ENCODE peak calls at places on chromosomes 12 and 14, in seven cellular contexts. L is cardiac muscle cell; U is mammary epithelial cell; F is naive thymus-derived CD8-positive, alpha-beta T cell; D is omental fat pad; B is H7; Q is bronchial epithelial cell. X is an unnamed sample.

GRCh38 chr12:121937654-121938053 is 19.3 kb downstream of the CFAP251 start:
- DNase-seq in L (no peak), U (no peak), F (no peak), D (no peak), B (no peak), Q (no peak), X (no peak)

GRCh38 chr12:5012337-5012736 is 31.3 kb upstream of the KCNA5 start:
- DNase-seq in L (no peak), U (no peak), F (no peak), D (no peak), B (no peak), Q (no peak), X (no peak)

GRCh38 chr12:2129076-2129475 is 76.3 kb downstream of the CACNA1C start:
- DNase-seq in L (no peak), U (peak), F (no peak), D (no peak), B (no peak), Q (peak), X (peak)

GRCh38 chr12:1978078-1978477 is 26.2 kb downstream of the DCP1B start:
- DNase-seq in L (no peak), U (no peak), F (no peak), D (no peak), B (no peak), Q (no peak), X (no peak)

GRCh38 chr12:53235742-53236442 is 3.9 kb upstream of the RARG start:
- DNase-seq in L (no peak), U (no peak), F (no peak), D (no peak), B (peak), Q (peak), X (no peak)

GRCh38 chr12:120466560-120467315 is 2.8 kb downstream of the SRSF9 start:
- DNase-seq in L (peak), U (peak), F (peak), D (no peak), B (no peak), Q (peak), X (no peak)

GRCh38 chr12:90938451-90938850 is 16.5 kb downstream of the CCER1 start:
- DNase-seq in L (no peak), U (peak), F (no peak), D (no peak), B (no peak), Q (peak), X (peak)

GRCh38 chr14:69263364-69263763 is 3.4 kb downstream of the GALNT16 start:
- DNase-seq in L (no peak), U (peak), F (no peak), D (peak), B (no peak), Q (peak), X (no peak)

GRCh38 chr12:78229491-78230209 is 399.0 kb downstream of the NAV3 start:
- DNase-seq in L (peak), U (peak), F (no peak), D (no peak), B (peak), Q (peak), X (peak)

GRCh38 chr12:123269395-123269892 is 2.2 kb downstream of the CDK2AP1 start:
- DNase-seq in L (peak), U (peak), F (peak), D (no peak), B (peak), Q (no peak), X (no peak)

GRCh38 chr14:99234982-99235491 is 37.0 kb downstream of the BCL11B start:
- DNase-seq in L (peak), U (no peak), F (peak), D (no peak), B (peak), Q (peak), X (no peak)

GRCh38 chr14:102545461-102546265 is 36.1 kb upstream of the ANKRD9 start:
- DNase-seq in L (no peak), U (no peak), F (no peak), D (no peak), B (peak), Q (no peak), X (no peak)

GRCh38 chr12:81617915-81618314 is 141.2 kb downstream of the PPFIA2 start:
- DNase-seq in L (peak), U (no peak), F (no peak), D (no peak), B (no peak), Q (no peak), X (no peak)

GRCh38 chr14:88901991-88902390 is 77.5 kb downstream of the TTC8 start:
- DNase-seq in L (no peak), U (no peak), F (no peak), D (no peak), B (no peak), Q (no peak), X (no peak)

GRCh38 chr14:80930836-80931389 is 10.6 kb downstream of the CEP128 start:
- DNase-seq in L (no peak), U (peak), F (no peak), D (no peak), B (no peak), Q (peak), X (peak)

GRCh38 chr12:88111074-88111652 is 30.7 kb downstream of the CEP290 start:
- DNase-seq in L (peak), U (peak), F (no peak), D (no peak), B (peak), Q (peak), X (no peak)

GRCh38 chr14:102028733-102029132 is 58.1 kb downstream of the HSP90AA1 start:
- DNase-seq in L (no peak), U (peak), F (no peak), D (no peak), B (no peak), Q (peak), X (peak)

GRCh38 chr12:130576286-130576933 is 139.7 kb downstream of the RIMBP2 start:
- DNase-seq in L (no peak), U (no peak), F (no peak), D (no peak), B (no peak), Q (no peak), X (no peak)

GRCh38 chr12:53750812-53751335 is 905 bp downstream of the CISTR start:
- DNase-seq in L (peak), U (no peak), F (no peak), D (no peak), B (peak), Q (no peak), X (no peak)